ENCODE peak calls at places on chromosomes 11 and 22, in ten cellular contexts. S is A549; Q is GM12865; T is stimulated activated CD4-positive, alpha-beta T cell treated with anti-CD3 and anti-CD28 coated beads, Interleukin-1b, Interleukin-23, amount 100 ng/mL, for 1 hour; O is AG04449; X is heart right ventricle; U is astrocyte of the spinal cord; A is GM12892; R is iris pigment epithelial cell; F is EH. P is an unnamed sample.

GRCh38 chr22:35620624-35621245 is 3.6 kb upstream of the MB start:
- DNase-seq in U (peak), Q (no peak), A (no peak), O (no peak), F (peak), R (no peak), T (no peak), X (no peak), S (no peak), P (no peak)

GRCh38 chr11:77165066-77165465 is 37.0 kb downstream of the MYO7A start:
- DNase-seq in X (no peak), A (no peak), U (no peak), T (no peak), S (no peak), O (no peak), R (no peak), Q (no peak), F (no peak), P (no peak)

GRCh38 chr22:37010976-37011375 is 8.3 kb downstream of the TST start:
- DNase-seq in U (no peak), F (no peak), A (no peak), R (no peak), S (no peak), Q (no peak), X (no peak), O (no peak), T (no peak), P (no peak)

GRCh38 chr11:26820739-26821138 is 98.9 kb upstream of the SLC5A12 start:
- DNase-seq in Q (no peak), F (peak), O (peak), X (no peak), R (peak), T (no peak), S (no peak), A (no peak), U (peak), P (no peak)

GRCh38 chr11:119422505-119423416 is at the start of gene THY1:
- DNase-seq in U (peak), A (no peak), Q (no peak), S (no peak), T (no peak), X (no peak), F (peak), R (peak), O (no peak), P (no peak)

GRCh38 chr11:65786786-65787636 is at the start of gene OVOL1:
- DNase-seq in U (no peak), S (no peak), A (no peak), X (no peak), O (no peak), F (no peak), R (no peak), Q (no peak), T (no peak), P (peak)

GRCh38 chr11:43898574-43898973 is 17.9 kb downstream of the ALKBH3 start:
- DNase-seq in A (no peak), X (no peak), U (no peak), T (no peak), Q (no peak), R (no peak), S (no peak), F (no peak), O (no peak), P (no peak)

GRCh38 chr11:108854366-108854765 is 189.5 kb downstream of the DDX10 start:
- DNase-seq in U (peak), O (no peak), Q (peak), A (no peak), S (no peak), R (peak), F (no peak), X (no peak), T (no peak), P (no peak)

GRCh38 chr22:46028069-46028991 is 51.4 kb upstream of the WNT7B start:
- DNase-seq in S (no peak), R (no peak), Q (no peak), X (no peak), O (no peak), A (no peak), F (no peak), U (no peak), T (no peak), P (no peak)

GRCh38 chr11:123103326-123103980 is 41.5 kb upstream of the HSPA8 start:
- DNase-seq in X (no peak), R (peak), S (peak), O (peak), U (peak), T (no peak), Q (peak), F (peak), A (no peak), P (no peak)

GRCh38 chr11:1825039-1825740 is 9.6 kb upstream of the SYT8 start:
- DNase-seq in Q (peak), X (no peak), T (no peak), S (peak), F (no peak), U (no peak), A (peak), O (no peak), R (no peak), P (no peak)

GRCh38 chr11:27460158-27460565 is 12.4 kb downstream of the LGR4 start:
- DNase-seq in A (no peak), X (no peak), Q (no peak), S (no peak), U (no peak), T (no peak), O (no peak), F (no peak), R (no peak), P (no peak)

GRCh38 chr11:33116535-33116934 is 44.7 kb downstream of the CSTF3 start:
- DNase-seq in Q (no peak), U (peak), F (no peak), A (no peak), T (no peak), O (no peak), X (no peak), R (peak), S (no peak), P (no peak)